ENCODE peak calls at places on chromosomes 16 and 17, in seven cellular contexts. W is IMR-90, U is mesendoderm, G is H9, N is trophoblast cell, M is neuronal stem cell, H is H1. J is an unnamed sample.

GRCh38 chr16:89289428-89290395 is 72.2 kb downstream of the ZNF778 start:
- DNase-seq in W (peak), U (peak), G (peak), N (peak), M (peak), H (peak), J (peak)

GRCh38 chr17:65359016-65359415 is 202.4 kb downstream of the AXIN2 start:
- DNase-seq in W (peak), U (peak), G (no peak), N (peak), M (no peak), H (no peak), J (peak)

GRCh38 chr16:15502041-15502725 is 67.8 kb downstream of the BMERB1 start:
- DNase-seq in W (peak), U (peak), G (no peak), N (no peak), M (no peak), H (no peak), J (peak)

GRCh38 chr17:2238432-2239169 is 65.0 kb downstream of the SMG6 start:
- DNase-seq in W (no peak), U (peak), G (no peak), N (no peak), M (no peak), H (no peak), J (peak)

GRCh38 chr16:85413713-85414663 is 199.1 kb upstream of the GSE1 start:
- DNase-seq in W (no peak), U (no peak), G (no peak), N (no peak), M (no peak), H (no peak), J (no peak)

GRCh38 chr16:10590342-10590741 is 9.9 kb upstream of the EMP2 start:
- DNase-seq in W (no peak), U (no peak), G (no peak), N (no peak), M (no peak), H (no peak), J (no peak)

GRCh38 chr16:2856061-2856670 is 1.8 kb downstream of the PRSS22 start:
- DNase-seq in W (no peak), U (peak), G (peak), N (peak), M (no peak), H (no peak), J (no peak)

GRCh38 chr17:9928601-9929341 is 23.7 kb upstream of the RCVRN start:
- DNase-seq in W (peak), U (peak), G (peak), N (peak), M (peak), H (peak), J (peak)

GRCh38 chr17:29592850-29593545 is at the start of gene ANKRD13B:
- DNase-seq in W (no peak), U (no peak), G (no peak), N (no peak), M (no peak), H (no peak), J (no peak)

GRCh38 chr16:57264381-57264780 is 19.3 kb downstream of the ARL2BP start:
- DNase-seq in W (no peak), U (no peak), G (no peak), N (no peak), M (no peak), H (no peak), J (no peak)

GRCh38 chr16:53159781-53160436 is 105.1 kb downstream of the CHD9 start:
- DNase-seq in W (peak), U (peak), G (no peak), N (peak), M (peak), H (no peak), J (peak)

GRCh38 chr17:61816538-61816937 is 46.8 kb downstream of the BRIP1 start:
- DNase-seq in W (peak), U (no peak), G (no peak), N (no peak), M (no peak), H (no peak), J (no peak)

GRCh38 chr17:34198519-34198918 is 56.6 kb upstream of the CCL2 start:
- DNase-seq in W (no peak), U (no peak), G (no peak), N (no peak), M (no peak), H (no peak), J (no peak)

GRCh38 chr17:19714542-19715411 is 1.6 kb downstream of the SLC47A2 start:
- DNase-seq in W (no peak), U (peak), G (peak), N (no peak), M (no peak), H (no peak), J (no peak)

GRCh38 chr17:78974635-78975591 is 4.8 kb downstream of the LGALS3BP start:
- DNase-seq in W (peak), U (peak), G (peak), N (no peak), M (no peak), H (no peak), J (peak)

GRCh38 chr16:84080813-84081212 is 35.9 kb downstream of the MBTPS1 start:
- DNase-seq in W (no peak), U (no peak), G (no peak), N (no peak), M (no peak), H (no peak), J (no peak)

GRCh38 chr17:17343160-17343735 is 40.1 kb downstream of the NT5M start:
- DNase-seq in W (no peak), U (no peak), G (peak), N (no peak), M (no peak), H (no peak), J (no peak)

GRCh38 chr16:31472559-31473203 is 729 bp downstream of the TGFB1I1 start:
- DNase-seq in W (peak), U (peak), G (peak), N (peak), M (no peak), H (no peak), J (peak)

GRCh38 chr16:77143364-77143763 is 47.6 kb upstream of the MON1B start:
- DNase-seq in W (no peak), U (no peak), G (no peak), N (no peak), M (no peak), H (no peak), J (peak)
- H2BK5ac ChIP-seq in W (no peak), U (no peak), G (no peak), N (no peak), M (no peak), H (no peak), J (no peak)

GRCh38 chr16:72149676-72150464 is 22.1 kb downstream of the PMFBP1 start:
- DNase-seq in W (no peak), U (peak), G (peak), N (no peak), M (no peak), H (no peak), J (no peak)
- H2BK5ac ChIP-seq in W (no peak), U (no peak), G (no peak), N (no peak), M (no peak), H (no peak), J (no peak)

DNA sequence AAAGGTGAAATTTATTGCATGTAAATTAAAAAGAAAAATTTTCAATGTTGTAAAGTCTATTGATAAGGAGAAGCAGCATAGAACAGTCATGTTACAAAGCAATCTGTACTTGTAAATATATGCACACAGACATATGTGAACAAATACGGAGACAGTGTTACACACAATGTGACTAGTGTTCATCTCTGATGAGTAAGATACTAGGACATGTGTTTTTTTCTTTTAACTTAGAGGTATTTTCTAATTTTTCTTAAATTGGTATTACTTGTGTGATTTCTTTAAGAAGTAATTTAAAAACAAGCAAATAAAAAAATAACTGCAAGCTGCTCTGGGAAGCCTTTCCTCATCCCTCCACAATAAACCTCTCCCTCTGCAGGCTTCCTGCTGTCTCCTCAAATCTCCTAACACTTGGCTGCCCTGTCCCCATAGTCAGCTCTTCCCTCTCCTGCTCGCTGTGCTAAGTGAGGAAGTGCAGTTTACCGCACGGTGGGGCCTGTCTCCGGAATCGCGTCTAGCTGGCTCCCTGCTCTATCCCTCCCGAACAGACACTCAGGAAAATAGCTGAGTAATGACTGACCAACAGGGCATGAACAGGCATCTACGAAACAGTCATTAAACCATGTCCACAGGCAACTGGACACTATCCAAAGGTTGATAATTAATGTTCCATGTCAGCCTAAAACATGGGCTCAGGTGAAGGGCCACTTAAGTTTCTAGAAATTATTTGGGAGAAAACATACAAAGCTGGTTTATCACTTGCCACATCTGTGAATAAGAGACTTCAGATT is 35.9 kb downstream of the CMTM4 start:
- DNase-seq in W (peak), U (peak), G (no peak), N (peak), M (peak), H (no peak), J (peak)
- H2BK5ac ChIP-seq in W (peak), U (no peak), G (no peak), N (no peak), M (no peak), H (peak), J (no peak)

GRCh38 chr17:47970725-47971511 is at the start of gene CDK5RAP3:
- DNase-seq in W (peak), U (peak), G (peak), N (peak), M (peak), H (peak), J (peak)

GRCh38 chr17:47966079-47966519 is 4.8 kb upstream of the CDK5RAP3 start:
- DNase-seq in W (no peak), U (no peak), G (no peak), N (no peak), M (no peak), H (no peak), J (no peak)

GRCh38 chr17:47969975-47970724 is 763 bp upstream of the CDK5RAP3 start:
- DNase-seq in W (no peak), U (no peak), G (no peak), N (no peak), M (no peak), H (no peak), J (no peak)

GRCh38 chr17:47968836-47969235 is 2.1 kb upstream of the CDK5RAP3 start:
- DNase-seq in W (peak), U (no peak), G (no peak), N (no peak), M (no peak), H (no peak), J (peak)

DNA sequence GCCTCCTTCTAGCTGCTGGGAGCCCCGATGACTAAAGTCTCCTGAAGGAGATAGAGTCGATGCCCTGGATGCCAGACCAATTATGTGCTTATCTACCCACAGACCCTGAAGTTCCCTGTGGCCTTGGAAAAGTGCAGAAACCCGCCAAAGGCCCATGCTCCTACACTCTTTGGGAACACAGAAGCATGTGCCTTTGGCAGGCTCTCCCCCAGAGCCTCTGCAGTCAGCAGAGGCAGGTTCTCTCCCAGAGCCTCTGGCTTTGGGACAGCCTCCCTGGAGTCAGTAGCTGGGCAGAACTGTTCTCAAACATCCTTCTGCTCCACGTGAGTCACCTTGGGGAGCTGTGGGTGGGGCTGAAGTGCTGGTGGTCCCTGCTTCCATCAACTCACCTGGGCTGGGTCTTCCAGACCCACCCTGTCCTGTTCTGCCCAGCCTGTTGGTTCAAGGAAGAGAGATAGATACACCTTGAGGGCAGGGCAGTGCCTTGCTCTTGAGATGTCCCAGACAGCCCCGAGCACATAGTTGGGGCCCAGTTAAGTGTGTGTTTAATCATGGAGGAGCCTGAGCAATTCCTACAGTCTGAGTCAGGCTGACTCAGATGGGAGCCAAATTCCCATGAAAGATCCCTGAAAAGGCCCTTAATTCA is 3.2 kb upstream of the CDK5RAP3 start:
- DNase-seq in W (peak), U (peak), G (no peak), N (peak), M (no peak), H (no peak), J (peak)
- H2BK5ac ChIP-seq in W (peak), U (no peak), G (no peak), N (no peak), M (no peak), H (no peak), J (no peak)

DNA sequence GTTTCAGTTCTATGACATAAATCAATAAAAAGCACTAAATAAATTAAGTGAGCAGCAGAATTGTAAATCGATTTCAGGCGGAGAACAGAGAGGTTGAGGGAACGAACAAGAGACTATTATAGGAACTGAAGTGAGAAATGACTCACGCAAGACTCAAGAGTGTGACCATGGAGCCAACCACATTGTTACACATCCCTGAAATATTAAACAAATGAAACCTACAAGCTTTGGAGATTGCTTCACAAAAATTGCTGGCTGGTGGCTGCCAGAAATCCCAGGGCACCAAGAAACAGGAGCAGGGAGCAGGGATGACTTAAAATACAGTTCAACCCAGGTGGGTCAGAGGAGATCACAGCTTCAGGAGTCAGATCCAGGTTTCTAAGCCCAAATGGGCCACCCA is 111.8 kb downstream of the GSG1L start:
- DNase-seq in W (peak), U (no peak), G (no peak), N (peak), M (no peak), H (no peak), J (no peak)
- H2BK5ac ChIP-seq in W (no peak), U (no peak), G (no peak), N (no peak), M (no peak), H (no peak), J (no peak)

GRCh38 chr17:21119945-21120249 is 6.9 kb upstream of the DHRS7B start:
- DNase-seq in W (no peak), U (no peak), G (no peak), N (no peak), M (no peak), H (no peak), J (no peak)
- H2BK5ac ChIP-seq in W (no peak), U (no peak), G (no peak), N (no peak), M (no peak), H (no peak), J (no peak)

GRCh38 chr16:21069986-21070385 is 80.7 kb downstream of the DNAH3 start:
- DNase-seq in W (no peak), U (no peak), G (no peak), N (no peak), M (no peak), H (no peak), J (no peak)
- H2BK5ac ChIP-seq in W (no peak), U (no peak), G (no peak), N (no peak), M (no peak), H (no peak), J (no peak)

J was measured in mesenchymal stem cell.